ENCODE peak calls at places on chromosomes 6 and 20, in six cellular contexts. One of them, this sample, is unnamed.
A peak's percentile ranks its signal among the peaks of the same experiment; 100 is the strongest.

GRCh38 chr6:25111782-25112181 is 167.4 kb upstream of the CARMIL1 start:
- DNase-seq in A549: no peak
- DNase-seq in stomach: no peak
- DNase-seq in HepG2: no peak
- DNase-seq in tibial nerve: no peak
- DNase-seq in K562: no peak
- DNase-seq in this sample: no peak

GRCh38 chr6:1286972-1287600 is 24.8 kb upstream of the FOXQ1 start:
- DNase-seq in A549: peak; percentile 29
- DNase-seq in stomach: peak; percentile 43
- DNase-seq in HepG2: no peak
- DNase-seq in tibial nerve: no peak
- DNase-seq in K562: no peak
- DNase-seq in this sample: no peak

GRCh38 chr6:42260424-42260888 is 42.8 kb upstream of the MRPS10 start:
- DNase-seq in A549: peak; percentile 40
- DNase-seq in stomach: no peak
- DNase-seq in HepG2: peak; percentile 44
- DNase-seq in tibial nerve: no peak
- DNase-seq in K562: peak; percentile 78
- DNase-seq in this sample: peak; percentile 70

GRCh38 chr6:105431226-105431625 is 28.3 kb upstream of the PREP start:
- DNase-seq in A549: peak; percentile 24
- DNase-seq in stomach: no peak
- DNase-seq in HepG2: peak; percentile 40
- DNase-seq in tibial nerve: no peak
- DNase-seq in K562: peak; percentile 22
- DNase-seq in this sample: no peak

GRCh38 chr6:52724406-52725121 is 38.7 kb downstream of the GSTA2 start:
- DNase-seq in A549: peak; percentile 58
- DNase-seq in stomach: peak; percentile 82
- DNase-seq in HepG2: peak; percentile 79
- DNase-seq in tibial nerve: peak; percentile 53
- DNase-seq in K562: peak; percentile 79
- DNase-seq in this sample: no peak

GRCh38 chr6:106536863-106537262 is 92.4 kb downstream of the RTN4IP1 start:
- DNase-seq in A549: no peak
- DNase-seq in stomach: no peak
- DNase-seq in HepG2: no peak
- DNase-seq in tibial nerve: no peak
- DNase-seq in K562: no peak
- DNase-seq in this sample: no peak

GRCh38 chr6:79676785-79677736 is 45.9 kb downstream of the SH3BGRL2 start:
- DNase-seq in A549: no peak
- DNase-seq in stomach: no peak
- DNase-seq in HepG2: no peak
- DNase-seq in tibial nerve: no peak
- DNase-seq in K562: no peak
- DNase-seq in this sample: no peak

GRCh38 chr20:7926767-7927166 is 13.5 kb downstream of the HAO1 start:
- DNase-seq in A549: no peak
- DNase-seq in stomach: no peak
- DNase-seq in HepG2: peak; percentile 23
- DNase-seq in tibial nerve: no peak
- DNase-seq in K562: no peak
- DNase-seq in this sample: no peak

GRCh38 chr20:58524814-58525213 is 9.6 kb upstream of the APCDD1L start:
- DNase-seq in A549: no peak
- DNase-seq in stomach: no peak
- DNase-seq in HepG2: no peak
- DNase-seq in tibial nerve: no peak
- DNase-seq in K562: no peak
- DNase-seq in this sample: peak; percentile 34

GRCh38 chr20:38609828-38610227 is 8.2 kb downstream of the ARHGAP40 start:
- DNase-seq in A549: no peak
- DNase-seq in stomach: no peak
- DNase-seq in HepG2: no peak
- DNase-seq in tibial nerve: no peak
- DNase-seq in K562: no peak
- DNase-seq in this sample: no peak

GRCh38 chr6:170091000-170091638 is 199.8 kb downstream of the DLL1 start:
- DNase-seq in A549: no peak
- DNase-seq in stomach: peak; percentile 21
- DNase-seq in HepG2: no peak
- DNase-seq in tibial nerve: no peak
- DNase-seq in K562: no peak
- DNase-seq in this sample: peak; percentile 38

GRCh38 chr6:49401063-49401462 is 62.0 kb downstream of the MMUT start:
- DNase-seq in A549: no peak
- DNase-seq in stomach: no peak
- DNase-seq in HepG2: no peak
- DNase-seq in tibial nerve: no peak
- DNase-seq in K562: no peak
- DNase-seq in this sample: no peak
- TF ChIP-seq POLR2A in A549: no peak
- TF ChIP-seq POLR2A in stomach: no peak
- TF ChIP-seq POLR2A in HepG2: no peak
- TF ChIP-seq POLR2A in tibial nerve: no peak
- TF ChIP-seq POLR2A in K562: no peak
- TF ChIP-seq POLR2A in this sample: no peak

GRCh38 chr20:25289886-25290597 is 42.2 kb downstream of the PYGB start:
- DNase-seq in A549: no peak
- DNase-seq in stomach: no peak
- DNase-seq in HepG2: no peak
- DNase-seq in tibial nerve: no peak
- DNase-seq in K562: no peak
- DNase-seq in this sample: peak; percentile 56
- TF ChIP-seq EP300 in A549: no peak
- TF ChIP-seq EP300 in stomach: no peak
- TF ChIP-seq EP300 in HepG2: no peak
- TF ChIP-seq EP300 in tibial nerve: no peak
- TF ChIP-seq EP300 in K562: no peak
- TF ChIP-seq EP300 in this sample: no peak

GRCh38 chr6:27250277-27250954 is 2.9 kb downstream of the PRSS16 start:
- DNase-seq in A549: no peak
- DNase-seq in stomach: no peak
- DNase-seq in HepG2: no peak
- DNase-seq in tibial nerve: no peak
- DNase-seq in K562: no peak
- DNase-seq in this sample: no peak

GRCh38 chr6:27254566-27254965 is 7.1 kb downstream of the PRSS16 start:
- DNase-seq in A549: no peak
- DNase-seq in stomach: no peak
- DNase-seq in HepG2: no peak
- DNase-seq in tibial nerve: no peak
- DNase-seq in K562: no peak
- DNase-seq in this sample: no peak

GRCh38 chr6:27250955-27251671 is 3.6 kb downstream of the PRSS16 start:
- DNase-seq in A549: peak; percentile 88
- DNase-seq in stomach: peak; percentile 95
- DNase-seq in HepG2: no peak
- DNase-seq in tibial nerve: no peak
- DNase-seq in K562: peak; percentile 97
- DNase-seq in this sample: no peak

GRCh38 chr6:27248783-27249182 is 1.3 kb downstream of the PRSS16 start:
- DNase-seq in A549: no peak
- DNase-seq in stomach: no peak
- DNase-seq in HepG2: no peak
- DNase-seq in tibial nerve: no peak
- DNase-seq in K562: no peak
- DNase-seq in this sample: no peak

DNA sequence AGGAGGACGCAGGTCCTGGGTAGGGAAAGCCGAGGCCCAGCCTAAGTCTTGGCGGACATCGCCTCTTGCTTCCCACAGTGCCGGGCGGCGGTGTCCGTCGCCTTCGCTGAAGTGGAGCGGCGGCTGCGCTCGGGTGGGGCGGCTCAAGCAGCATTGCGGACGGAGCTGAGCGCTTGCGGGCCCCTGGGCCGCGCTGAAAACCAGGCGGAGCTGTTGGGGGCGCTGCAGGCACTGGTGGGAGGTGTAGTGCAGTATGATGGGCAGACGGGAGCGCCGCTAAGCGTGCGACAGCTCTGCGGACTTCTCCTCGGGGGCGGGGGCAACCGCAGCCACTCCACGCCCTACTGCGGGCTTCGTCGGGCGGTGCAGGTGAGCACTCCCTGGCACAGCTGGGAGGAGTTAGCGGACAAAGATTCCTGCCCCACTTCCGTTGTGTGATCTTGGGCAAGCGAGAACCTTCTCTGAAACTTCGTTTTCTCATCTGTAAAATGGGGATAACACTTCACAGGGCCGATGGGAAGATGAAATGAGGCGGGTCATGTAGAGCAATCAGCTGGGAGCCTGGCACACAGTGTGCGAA is 4.3 kb downstream of the PRSS16 start:
- DNase-seq in A549: peak; percentile 85
- DNase-seq in stomach: peak; percentile 91
- DNase-seq in HepG2: no peak
- DNase-seq in tibial nerve: no peak
- DNase-seq in K562: peak; percentile 96
- DNase-seq in this sample: no peak
- TF ChIP-seq CTCF in A549: peak; percentile 56
- TF ChIP-seq CTCF in stomach: no peak
- TF ChIP-seq CTCF in HepG2: peak; percentile 34
- TF ChIP-seq CTCF in tibial nerve: no peak
- TF ChIP-seq CTCF in K562: peak; percentile 87
- TF ChIP-seq CTCF in this sample: no peak

GRCh38 chr6:26223677-26224546 is 136.7 kb downstream of the HFE start:
- DNase-seq in A549: peak; percentile 63
- DNase-seq in stomach: peak; percentile 75
- DNase-seq in HepG2: peak; percentile 92
- DNase-seq in tibial nerve: no peak
- DNase-seq in K562: no peak
- DNase-seq in this sample: peak; percentile 89
- TF ChIP-seq POLR2A in A549: no peak
- TF ChIP-seq POLR2A in stomach: no peak
- TF ChIP-seq POLR2A in HepG2: peak; percentile 56
- TF ChIP-seq POLR2A in tibial nerve: peak; percentile 65
- TF ChIP-seq POLR2A in K562: no peak
- TF ChIP-seq POLR2A in this sample: peak; percentile 63

GRCh38 chr6:164826831-164827468 is 482.5 kb downstream of the C6orf118 start:
- DNase-seq in A549: no peak
- DNase-seq in stomach: no peak
- DNase-seq in HepG2: no peak
- DNase-seq in tibial nerve: no peak
- DNase-seq in K562: no peak
- DNase-seq in this sample: no peak

GRCh38 chr6:164827537-164827936 is 481.9 kb downstream of the C6orf118 start:
- DNase-seq in A549: no peak
- DNase-seq in stomach: no peak
- DNase-seq in HepG2: no peak
- DNase-seq in tibial nerve: no peak
- DNase-seq in K562: no peak
- DNase-seq in this sample: no peak

GRCh38 chr6:164838068-164838615 is 471.3 kb downstream of the C6orf118 start:
- DNase-seq in A549: no peak
- DNase-seq in stomach: no peak
- DNase-seq in HepG2: no peak
- DNase-seq in tibial nerve: no peak
- DNase-seq in K562: no peak
- DNase-seq in this sample: no peak

DNA sequence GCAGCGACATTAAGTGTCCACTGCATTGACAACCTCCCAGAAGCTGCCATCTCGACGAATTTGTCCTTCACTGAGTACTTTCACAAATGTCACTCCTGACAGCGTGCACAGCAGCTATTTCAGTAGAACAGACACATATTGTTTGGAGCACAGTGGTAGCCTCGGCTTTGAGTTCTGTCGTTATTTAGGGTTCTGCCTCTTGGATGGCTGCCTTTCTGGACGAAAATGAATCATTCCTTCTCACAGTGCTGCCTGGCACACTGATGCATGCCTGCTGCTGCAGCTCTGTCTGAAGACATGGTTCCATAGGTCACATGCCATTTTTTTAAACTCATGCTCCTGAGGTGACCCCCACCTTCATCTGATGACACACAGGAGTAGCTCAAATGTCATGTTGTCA is 477.0 kb downstream of the C6orf118 start:
- DNase-seq in A549: no peak
- DNase-seq in stomach: no peak
- DNase-seq in HepG2: no peak
- DNase-seq in tibial nerve: no peak
- DNase-seq in K562: no peak
- DNase-seq in this sample: no peak
- TF ChIP-seq EP300 in A549: no peak
- TF ChIP-seq EP300 in stomach: no peak
- TF ChIP-seq EP300 in HepG2: no peak
- TF ChIP-seq EP300 in tibial nerve: peak; percentile 77
- TF ChIP-seq EP300 in K562: no peak
- TF ChIP-seq EP300 in this sample: no peak

GRCh38 chr20:63234693-63235398 is 859 bp upstream of the BIRC7 start:
- DNase-seq in A549: peak; percentile 63
- DNase-seq in stomach: peak; percentile 52
- DNase-seq in HepG2: peak; percentile 60
- DNase-seq in tibial nerve: no peak
- DNase-seq in K562: peak; percentile 50
- DNase-seq in this sample: no peak
- TF ChIP-seq CTCF in A549: peak; percentile 33
- TF ChIP-seq CTCF in stomach: no peak
- TF ChIP-seq CTCF in HepG2: peak; percentile 72
- TF ChIP-seq CTCF in tibial nerve: no peak
- TF ChIP-seq CTCF in K562: peak; percentile 64
- TF ChIP-seq CTCF in this sample: no peak

DNA sequence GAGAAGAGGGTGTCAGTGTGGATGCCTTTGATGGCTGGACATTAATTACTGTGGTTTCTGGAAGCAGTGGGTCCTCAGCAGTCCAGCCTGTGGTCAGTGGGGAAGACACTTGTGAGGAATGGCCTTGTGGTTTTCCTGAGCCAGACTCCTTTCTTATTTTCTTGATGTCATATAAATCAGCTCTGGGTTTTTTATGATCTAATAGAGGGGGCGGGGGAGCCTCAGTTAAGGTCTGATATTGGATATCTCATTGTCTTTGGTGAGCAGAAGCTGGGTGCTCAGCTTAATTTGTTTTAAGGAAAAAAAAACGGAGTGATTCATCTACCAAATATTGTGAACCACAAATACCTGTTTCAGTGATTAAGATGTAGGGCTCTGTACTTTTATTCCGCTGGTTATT is 62.1 kb downstream of the OTOR start:
- DNase-seq in A549: no peak
- DNase-seq in stomach: no peak
- DNase-seq in HepG2: no peak
- DNase-seq in tibial nerve: no peak
- DNase-seq in K562: no peak
- DNase-seq in this sample: no peak
- TF ChIP-seq POLR2A in A549: no peak
- TF ChIP-seq POLR2A in stomach: no peak
- TF ChIP-seq POLR2A in HepG2: no peak
- TF ChIP-seq POLR2A in tibial nerve: no peak
- TF ChIP-seq POLR2A in K562: no peak
- TF ChIP-seq POLR2A in this sample: no peak